ENCODE peak calls at places on chromosomes 7 and 10, in eight cellular contexts. One of them, this sample, is unnamed.

GRCh38 chr10:132685921-132686680 is 99.8 kb downstream of the NKX6-2 start:
- DNase-seq in activated CD4-positive, CD25-positive, alpha-beta regulatory T cell: no peak
- DNase-seq in ELF-1: peak; percentile 21
- DNase-seq in stimulated activated effector memory CD8-positive, alpha-beta T cell treated with anti-CD3 and anti-CD28 coated beads, Interleukin-12 subunit alpha, Interleukin-12 subunit beta, amount 100 ng/mL, for 72 hours: no peak
- DNase-seq in AG04450: no peak
- DNase-seq in stimulated activated naive CD4-positive, alpha-beta T cell: no peak
- DNase-seq in CD4-positive, CD25-positive, alpha-beta regulatory T cell: no peak
- DNase-seq in SW480: no peak
- DNase-seq in this sample: peak; percentile 19

GRCh38 chr10:89207181-89207800 is at the start of gene CH25H:
- DNase-seq in activated CD4-positive, CD25-positive, alpha-beta regulatory T cell: no peak
- DNase-seq in ELF-1: peak; percentile 65
- DNase-seq in stimulated activated effector memory CD8-positive, alpha-beta T cell treated with anti-CD3 and anti-CD28 coated beads, Interleukin-12 subunit alpha, Interleukin-12 subunit beta, amount 100 ng/mL, for 72 hours: peak; percentile 64
- DNase-seq in AG04450: no peak
- DNase-seq in stimulated activated naive CD4-positive, alpha-beta T cell: no peak
- DNase-seq in CD4-positive, CD25-positive, alpha-beta regulatory T cell: peak; percentile 27
- DNase-seq in SW480: peak; percentile 46
- DNase-seq in this sample: peak; percentile 86

GRCh38 chr7:2266911-2267310 is 24.9 kb downstream of the NUDT1 start:
- DNase-seq in activated CD4-positive, CD25-positive, alpha-beta regulatory T cell: no peak
- DNase-seq in ELF-1: peak; percentile 80
- DNase-seq in stimulated activated effector memory CD8-positive, alpha-beta T cell treated with anti-CD3 and anti-CD28 coated beads, Interleukin-12 subunit alpha, Interleukin-12 subunit beta, amount 100 ng/mL, for 72 hours: no peak
- DNase-seq in AG04450: no peak
- DNase-seq in stimulated activated naive CD4-positive, alpha-beta T cell: no peak
- DNase-seq in CD4-positive, CD25-positive, alpha-beta regulatory T cell: no peak
- DNase-seq in SW480: no peak
- DNase-seq in this sample: peak; percentile 81

GRCh38 chr10:121610798-121611325 is 12.6 kb upstream of the FGFR2 start:
- DNase-seq in activated CD4-positive, CD25-positive, alpha-beta regulatory T cell: no peak
- DNase-seq in ELF-1: no peak
- DNase-seq in stimulated activated effector memory CD8-positive, alpha-beta T cell treated with anti-CD3 and anti-CD28 coated beads, Interleukin-12 subunit alpha, Interleukin-12 subunit beta, amount 100 ng/mL, for 72 hours: no peak
- DNase-seq in AG04450: no peak
- DNase-seq in stimulated activated naive CD4-positive, alpha-beta T cell: no peak
- DNase-seq in CD4-positive, CD25-positive, alpha-beta regulatory T cell: no peak
- DNase-seq in SW480: no peak
- DNase-seq in this sample: peak; percentile 47

GRCh38 chr7:25722856-25723255 is 429.1 kb upstream of the NFE2L3 start:
- DNase-seq in activated CD4-positive, CD25-positive, alpha-beta regulatory T cell: no peak
- DNase-seq in ELF-1: no peak
- DNase-seq in stimulated activated effector memory CD8-positive, alpha-beta T cell treated with anti-CD3 and anti-CD28 coated beads, Interleukin-12 subunit alpha, Interleukin-12 subunit beta, amount 100 ng/mL, for 72 hours: no peak
- DNase-seq in AG04450: no peak
- DNase-seq in stimulated activated naive CD4-positive, alpha-beta T cell: no peak
- DNase-seq in CD4-positive, CD25-positive, alpha-beta regulatory T cell: no peak
- DNase-seq in SW480: no peak
- DNase-seq in this sample: no peak

GRCh38 chr10:3486346-3487065 is 298.5 kb downstream of the KLF6 start:
- DNase-seq in activated CD4-positive, CD25-positive, alpha-beta regulatory T cell: no peak
- DNase-seq in ELF-1: peak; percentile 92
- DNase-seq in stimulated activated effector memory CD8-positive, alpha-beta T cell treated with anti-CD3 and anti-CD28 coated beads, Interleukin-12 subunit alpha, Interleukin-12 subunit beta, amount 100 ng/mL, for 72 hours: no peak
- DNase-seq in AG04450: no peak
- DNase-seq in stimulated activated naive CD4-positive, alpha-beta T cell: no peak
- DNase-seq in CD4-positive, CD25-positive, alpha-beta regulatory T cell: no peak
- DNase-seq in SW480: peak; percentile 86
- DNase-seq in this sample: peak; percentile 96

GRCh38 chr10:104052351-104052885 is 33.3 kb downstream of the COL17A1 start:
- DNase-seq in activated CD4-positive, CD25-positive, alpha-beta regulatory T cell: no peak
- DNase-seq in ELF-1: no peak
- DNase-seq in stimulated activated effector memory CD8-positive, alpha-beta T cell treated with anti-CD3 and anti-CD28 coated beads, Interleukin-12 subunit alpha, Interleukin-12 subunit beta, amount 100 ng/mL, for 72 hours: no peak
- DNase-seq in AG04450: no peak
- DNase-seq in stimulated activated naive CD4-positive, alpha-beta T cell: no peak
- DNase-seq in CD4-positive, CD25-positive, alpha-beta regulatory T cell: no peak
- DNase-seq in SW480: no peak
- DNase-seq in this sample: no peak

GRCh38 chr7:50626971-50627370 is 61.8 kb upstream of the DDC start:
- DNase-seq in activated CD4-positive, CD25-positive, alpha-beta regulatory T cell: no peak
- DNase-seq in ELF-1: no peak
- DNase-seq in stimulated activated effector memory CD8-positive, alpha-beta T cell treated with anti-CD3 and anti-CD28 coated beads, Interleukin-12 subunit alpha, Interleukin-12 subunit beta, amount 100 ng/mL, for 72 hours: no peak
- DNase-seq in AG04450: no peak
- DNase-seq in stimulated activated naive CD4-positive, alpha-beta T cell: no peak
- DNase-seq in CD4-positive, CD25-positive, alpha-beta regulatory T cell: no peak
- DNase-seq in SW480: no peak
- DNase-seq in this sample: no peak

GRCh38 chr10:14486777-14487510 is 156.2 kb upstream of the FRMD4A start:
- DNase-seq in activated CD4-positive, CD25-positive, alpha-beta regulatory T cell: no peak
- DNase-seq in ELF-1: no peak
- DNase-seq in stimulated activated effector memory CD8-positive, alpha-beta T cell treated with anti-CD3 and anti-CD28 coated beads, Interleukin-12 subunit alpha, Interleukin-12 subunit beta, amount 100 ng/mL, for 72 hours: no peak
- DNase-seq in AG04450: peak; percentile 80
- DNase-seq in stimulated activated naive CD4-positive, alpha-beta T cell: no peak
- DNase-seq in CD4-positive, CD25-positive, alpha-beta regulatory T cell: no peak
- DNase-seq in SW480: no peak
- DNase-seq in this sample: no peak

GRCh38 chr7:158759245-158759614 is 54.6 kb upstream of the NCAPG2 start:
- DNase-seq in activated CD4-positive, CD25-positive, alpha-beta regulatory T cell: no peak
- DNase-seq in ELF-1: no peak
- DNase-seq in stimulated activated effector memory CD8-positive, alpha-beta T cell treated with anti-CD3 and anti-CD28 coated beads, Interleukin-12 subunit alpha, Interleukin-12 subunit beta, amount 100 ng/mL, for 72 hours: peak; percentile 20
- DNase-seq in AG04450: no peak
- DNase-seq in stimulated activated naive CD4-positive, alpha-beta T cell: no peak
- DNase-seq in CD4-positive, CD25-positive, alpha-beta regulatory T cell: no peak
- DNase-seq in SW480: no peak
- DNase-seq in this sample: no peak

GRCh38 chr7:157418204-157419029 is 81.6 kb downstream of the DNAJB6 start:
- DNase-seq in activated CD4-positive, CD25-positive, alpha-beta regulatory T cell: no peak
- DNase-seq in ELF-1: no peak
- DNase-seq in stimulated activated effector memory CD8-positive, alpha-beta T cell treated with anti-CD3 and anti-CD28 coated beads, Interleukin-12 subunit alpha, Interleukin-12 subunit beta, amount 100 ng/mL, for 72 hours: no peak
- DNase-seq in AG04450: no peak
- DNase-seq in stimulated activated naive CD4-positive, alpha-beta T cell: no peak
- DNase-seq in CD4-positive, CD25-positive, alpha-beta regulatory T cell: no peak
- DNase-seq in SW480: no peak
- DNase-seq in this sample: no peak

GRCh38 chr10:88499569-88500470 is 83.3 kb downstream of the RNLS start:
- DNase-seq in activated CD4-positive, CD25-positive, alpha-beta regulatory T cell: no peak
- DNase-seq in ELF-1: no peak
- DNase-seq in stimulated activated effector memory CD8-positive, alpha-beta T cell treated with anti-CD3 and anti-CD28 coated beads, Interleukin-12 subunit alpha, Interleukin-12 subunit beta, amount 100 ng/mL, for 72 hours: no peak
- DNase-seq in AG04450: no peak
- DNase-seq in stimulated activated naive CD4-positive, alpha-beta T cell: no peak
- DNase-seq in CD4-positive, CD25-positive, alpha-beta regulatory T cell: no peak
- DNase-seq in SW480: no peak
- DNase-seq in this sample: no peak

GRCh38 chr10:61110936-61111335 is 167.0 kb upstream of the RHOBTB1 start:
- DNase-seq in activated CD4-positive, CD25-positive, alpha-beta regulatory T cell: no peak
- DNase-seq in ELF-1: no peak
- DNase-seq in stimulated activated effector memory CD8-positive, alpha-beta T cell treated with anti-CD3 and anti-CD28 coated beads, Interleukin-12 subunit alpha, Interleukin-12 subunit beta, amount 100 ng/mL, for 72 hours: no peak
- DNase-seq in AG04450: no peak
- DNase-seq in stimulated activated naive CD4-positive, alpha-beta T cell: no peak
- DNase-seq in CD4-positive, CD25-positive, alpha-beta regulatory T cell: no peak
- DNase-seq in SW480: no peak
- DNase-seq in this sample: no peak

GRCh38 chr7:155804897-155805825 is 7.1 kb downstream of the SHH start:
- DNase-seq in activated CD4-positive, CD25-positive, alpha-beta regulatory T cell: no peak
- DNase-seq in ELF-1: peak; percentile 83
- DNase-seq in stimulated activated effector memory CD8-positive, alpha-beta T cell treated with anti-CD3 and anti-CD28 coated beads, Interleukin-12 subunit alpha, Interleukin-12 subunit beta, amount 100 ng/mL, for 72 hours: peak; percentile 72
- DNase-seq in AG04450: no peak
- DNase-seq in stimulated activated naive CD4-positive, alpha-beta T cell: no peak
- DNase-seq in CD4-positive, CD25-positive, alpha-beta regulatory T cell: no peak
- DNase-seq in SW480: no peak
- DNase-seq in this sample: peak; percentile 87

GRCh38 chr10:45464958-45465567 is 91.0 kb downstream of the ALOX5 start:
- DNase-seq in activated CD4-positive, CD25-positive, alpha-beta regulatory T cell: peak; percentile 50
- DNase-seq in ELF-1: peak; percentile 84
- DNase-seq in stimulated activated effector memory CD8-positive, alpha-beta T cell treated with anti-CD3 and anti-CD28 coated beads, Interleukin-12 subunit alpha, Interleukin-12 subunit beta, amount 100 ng/mL, for 72 hours: peak; percentile 85
- DNase-seq in AG04450: peak; percentile 44
- DNase-seq in stimulated activated naive CD4-positive, alpha-beta T cell: peak; percentile 54
- DNase-seq in CD4-positive, CD25-positive, alpha-beta regulatory T cell: peak; percentile 38
- DNase-seq in SW480: peak; percentile 39
- DNase-seq in this sample: peak; percentile 82

GRCh38 chr7:150962285-150962742 is 15.8 kb downstream of the KCNH2 start:
- DNase-seq in activated CD4-positive, CD25-positive, alpha-beta regulatory T cell: no peak
- DNase-seq in ELF-1: no peak
- DNase-seq in stimulated activated effector memory CD8-positive, alpha-beta T cell treated with anti-CD3 and anti-CD28 coated beads, Interleukin-12 subunit alpha, Interleukin-12 subunit beta, amount 100 ng/mL, for 72 hours: no peak
- DNase-seq in AG04450: no peak
- DNase-seq in stimulated activated naive CD4-positive, alpha-beta T cell: no peak
- DNase-seq in CD4-positive, CD25-positive, alpha-beta regulatory T cell: no peak
- DNase-seq in SW480: no peak
- DNase-seq in this sample: no peak

GRCh38 chr7:137992738-137993394 is 9.0 kb downstream of the CREB3L2 start:
- DNase-seq in activated CD4-positive, CD25-positive, alpha-beta regulatory T cell: no peak
- DNase-seq in ELF-1: no peak
- DNase-seq in stimulated activated effector memory CD8-positive, alpha-beta T cell treated with anti-CD3 and anti-CD28 coated beads, Interleukin-12 subunit alpha, Interleukin-12 subunit beta, amount 100 ng/mL, for 72 hours: no peak
- DNase-seq in AG04450: peak; percentile 93
- DNase-seq in stimulated activated naive CD4-positive, alpha-beta T cell: no peak
- DNase-seq in CD4-positive, CD25-positive, alpha-beta regulatory T cell: no peak
- DNase-seq in SW480: no peak
- DNase-seq in this sample: peak; percentile 70

This sample was measured in islet precursor cell.